ENCODE peak calls at places on chromosomes 1 and 21, in ten cellular contexts. T is testis; X is ovary; K is uterus; H is lower lobe of right lung; E is MG63; A is CD8-positive, alpha-beta memory T cell; G is LNCaP clone FGC; B is psoas muscle; V is mucosa of descending colon. F is an unnamed sample.

GRCh38 chr1:153340356-153340755 is 8.3 kb downstream of the PGLYRP4 start:
- DNase-seq in X (no peak), G (no peak), E (no peak), V (no peak), H (no peak), K (no peak), T (no peak), B (no peak), A (no peak), F (no peak)

GRCh38 chr1:18751425-18751824 is 108.0 kb downstream of the TAS1R2 start:
- DNase-seq in T (no peak), A (no peak), H (no peak), X (no peak), K (no peak), G (no peak), V (peak), B (no peak), E (no peak), F (no peak)

GRCh38 chr1:247111259-247111635 is 7.1 kb upstream of the ZNF669 start:
- DNase-seq in G (no peak), K (no peak), H (no peak), V (no peak), A (no peak), X (no peak), T (no peak), B (no peak), E (peak), F (no peak)

GRCh38 chr1:225111000-225111399 is 181.5 kb downstream of the DNAH14 start:
- DNase-seq in A (no peak), E (no peak), H (no peak), T (no peak), G (no peak), B (no peak), X (no peak), K (no peak), V (no peak), F (no peak)

GRCh38 chr1:4652631-4653327 is 1.6 kb upstream of the AJAP1 start:
- DNase-seq in B (peak), E (peak), T (peak), A (peak), X (peak), V (peak), K (no peak), H (peak), G (no peak), F (peak)

GRCh38 chr1:89276690-89277089 is 4.0 kb upstream of the GBP5 start:
- DNase-seq in K (no peak), V (no peak), B (no peak), E (no peak), H (no peak), A (no peak), G (no peak), T (no peak), X (no peak), F (no peak)

GRCh38 chr1:59005491-59006308 is 221.9 kb upstream of the JUN start:
- DNase-seq in H (no peak), B (no peak), A (no peak), K (no peak), V (no peak), E (no peak), X (no peak), T (no peak), G (no peak), F (no peak)

GRCh38 chr1:10178602-10179407 is 31.6 kb upstream of the KIF1B start:
- DNase-seq in X (no peak), K (no peak), H (no peak), E (no peak), B (no peak), T (no peak), A (no peak), V (no peak), G (no peak), F (no peak)

GRCh38 chr1:162159515-162159914 is 90.0 kb downstream of the NOS1AP start:
- DNase-seq in A (no peak), G (no peak), K (no peak), V (peak), T (no peak), B (no peak), X (no peak), H (no peak), E (no peak), F (no peak)

GRCh38 chr1:86942743-86943142 is 28.3 kb downstream of the HS2ST1 start:
- DNase-seq in V (no peak), G (no peak), X (no peak), E (no peak), B (no peak), H (no peak), A (no peak), K (no peak), T (no peak), F (no peak)

GRCh38 chr1:246497331-246497915 is 9.7 kb downstream of the SMYD3 start:
- DNase-seq in B (no peak), H (no peak), T (no peak), A (peak), V (peak), K (no peak), E (no peak), X (no peak), G (peak), F (peak)

GRCh38 chr1:11072216-11072917 is 12.5 kb upstream of the SRM start:
- DNase-seq in V (no peak), K (no peak), G (peak), T (peak), A (no peak), B (peak), X (no peak), E (no peak), H (peak), F (no peak)

GRCh38 chr1:44650159-44650831 is 24.0 kb downstream of the TMEM53 start:
- DNase-seq in X (no peak), E (no peak), H (no peak), T (no peak), G (no peak), B (peak), K (no peak), A (no peak), V (no peak), F (no peak)

GRCh38 chr1:2074944-2075740 is 24.9 kb downstream of the PRKCZ start:
- DNase-seq in V (no peak), G (no peak), E (no peak), A (no peak), X (no peak), B (no peak), K (no peak), H (no peak), T (no peak), F (no peak)

GRCh38 chr1:44262414-44262813 is 49.1 kb downstream of the DMAP1 start:
- DNase-seq in T (no peak), H (no peak), G (no peak), V (peak), A (no peak), X (no peak), B (no peak), K (no peak), E (no peak), F (no peak)

GRCh38 chr1:15851251-15852035 is 3.9 kb downstream of the SPEN start:
- DNase-seq in G (no peak), X (no peak), T (peak), H (no peak), E (no peak), B (no peak), A (no peak), V (no peak), K (no peak), F (no peak)

DNA sequence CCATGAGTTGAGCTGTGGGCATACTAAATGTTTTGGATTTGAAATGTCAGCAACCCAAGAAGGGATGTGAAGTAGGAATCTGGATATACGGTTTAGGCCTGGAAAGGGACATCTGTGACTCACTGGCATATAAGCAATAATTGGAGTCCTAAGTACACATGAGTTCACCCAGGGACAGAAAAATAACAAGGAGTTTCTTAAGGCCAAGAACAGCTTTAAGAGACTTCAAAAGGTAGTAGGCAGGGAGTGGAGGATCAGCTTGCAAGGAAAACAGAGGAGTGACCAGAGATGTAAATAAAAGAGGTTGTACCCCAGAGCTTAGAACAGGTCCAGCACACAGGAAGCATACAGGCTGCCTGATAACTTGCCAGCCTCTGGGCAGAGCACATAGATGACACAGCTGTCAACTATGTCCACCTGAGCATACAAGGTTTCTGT is 28.1 kb downstream of the TMEM50B start:
- DNase-seq in H (no peak), K (no peak), T (no peak), G (peak), A (no peak), X (no peak), E (no peak), B (no peak), V (no peak), F (peak)
- H3K4me3 ChIP-seq in H (no peak), K (no peak), T (no peak), G (no peak), A (no peak), X (no peak), E (no peak), B (no peak), V (no peak), F (no peak)

GRCh38 chr1:160519542-160520435 is 3.3 kb downstream of the SLAMF6 start:
- DNase-seq in X (no peak), B (no peak), G (no peak), V (no peak), K (no peak), T (no peak), E (no peak), A (peak), H (no peak), F (no peak)

GRCh38 chr1:160521554-160521953 is 1.5 kb downstream of the SLAMF6 start:
- DNase-seq in X (no peak), A (no peak), K (no peak), G (no peak), V (no peak), E (no peak), T (no peak), B (no peak), H (no peak), F (no peak)

GRCh38 chr1:160522136-160522535 is 919 bp downstream of the SLAMF6 start:
- DNase-seq in X (no peak), A (no peak), E (no peak), K (no peak), H (no peak), B (no peak), V (no peak), T (no peak), G (no peak), F (no peak)

GRCh38 chr1:160520999-160521398 is 2.1 kb downstream of the SLAMF6 start:
- DNase-seq in H (no peak), T (no peak), V (no peak), A (no peak), E (no peak), G (no peak), B (no peak), X (no peak), K (no peak), F (no peak)

GRCh38 chr1:160520582-160520981 is 2.5 kb downstream of the SLAMF6 start:
- DNase-seq in H (no peak), V (no peak), T (no peak), B (no peak), K (no peak), X (no peak), E (no peak), A (no peak), G (no peak), F (no peak)
- H3K4me3 ChIP-seq in H (peak), V (no peak), T (no peak), B (no peak), K (no peak), X (no peak), E (no peak), A (peak), G (no peak), F (no peak)

DNA sequence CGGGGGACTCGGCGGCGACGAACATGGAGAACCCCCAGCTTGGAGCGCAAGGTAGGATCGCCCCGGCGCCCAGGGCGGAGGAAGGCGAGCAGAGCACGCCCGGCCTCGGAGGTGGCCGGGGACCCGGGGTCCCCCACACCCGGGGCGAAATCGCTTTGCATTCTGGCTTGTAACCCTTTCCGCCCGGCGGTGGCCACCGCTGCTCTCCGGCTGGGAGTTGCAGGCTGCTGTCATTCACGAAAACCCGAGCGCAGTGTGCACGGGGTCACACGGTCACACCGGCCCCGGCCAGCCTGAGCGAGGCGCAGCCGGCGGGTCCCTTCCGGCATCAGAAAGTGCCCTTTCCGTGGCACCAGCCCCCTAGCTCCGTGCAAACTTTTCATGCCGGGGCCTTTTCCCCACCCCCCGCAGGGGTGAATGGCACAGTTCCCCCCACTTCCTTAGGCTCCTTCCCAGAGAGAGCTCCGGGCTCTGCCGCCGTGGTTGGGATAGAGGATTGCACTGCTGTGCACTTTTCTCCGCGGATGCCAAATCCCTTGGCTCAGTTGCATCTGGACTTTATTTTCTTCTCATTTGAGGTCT is 779 bp downstream of the KAZN start:
- DNase-seq in G (no peak), A (no peak), H (no peak), E (peak), X (no peak), B (no peak), T (peak), V (no peak), K (no peak), F (no peak)
- H3K4me3 ChIP-seq in G (no peak), A (no peak), H (peak), E (peak), X (no peak), B (peak), T (peak), V (no peak), K (no peak), F (peak)

GRCh38 chr1:151980287-151981177 is 13.1 kb downstream of the S100A10 start:
- DNase-seq in H (no peak), T (peak), B (peak), K (peak), E (peak), V (peak), A (no peak), X (peak), G (no peak), F (peak)
- H3K4me3 ChIP-seq in H (no peak), T (no peak), B (no peak), K (no peak), E (no peak), V (no peak), A (no peak), X (no peak), G (no peak), F (no peak)

GRCh38 chr1:54710841-54711240 is 4.8 kb upstream of the TTC4 start:
- DNase-seq in B (no peak), A (no peak), T (no peak), K (no peak), E (no peak), V (no peak), G (no peak), H (no peak), X (no peak), F (no peak)

GRCh38 chr1:54715493-54716298 is at the start of gene TTC4:
- DNase-seq in K (peak), A (peak), E (peak), H (peak), T (peak), V (peak), X (peak), B (peak), G (no peak), F (peak)

GRCh38 chr1:54716299-54717047 is 812 bp downstream of the TTC4 start:
- DNase-seq in V (no peak), G (no peak), E (no peak), B (no peak), X (no peak), H (no peak), T (no peak), A (no peak), K (no peak), F (peak)

GRCh38 chr1:54711536-54711935 is 4.1 kb upstream of the TTC4 start:
- DNase-seq in A (no peak), K (no peak), G (no peak), X (no peak), V (no peak), T (no peak), H (no peak), B (no peak), E (no peak), F (no peak)

GRCh38 chr1:54714881-54715492 is 674 bp upstream of the TTC4 start:
- DNase-seq in H (no peak), A (no peak), T (no peak), E (no peak), K (no peak), B (no peak), V (no peak), X (no peak), G (no peak), F (no peak)
- H3K4me3 ChIP-seq in H (peak), A (peak), T (peak), E (peak), K (peak), B (peak), V (no peak), X (peak), G (no peak), F (peak)

GRCh38 chr1:219689774-219690173 is 76.9 kb upstream of the ZC3H11B start:
- DNase-seq in V (no peak), E (no peak), X (no peak), B (no peak), K (no peak), A (no peak), G (no peak), T (no peak), H (no peak), F (no peak)

GRCh38 chr1:219697667-219698066 is 84.8 kb upstream of the ZC3H11B start:
- DNase-seq in B (no peak), G (no peak), H (no peak), E (peak), A (no peak), T (no peak), X (no peak), V (no peak), K (no peak), F (no peak)

DNA sequence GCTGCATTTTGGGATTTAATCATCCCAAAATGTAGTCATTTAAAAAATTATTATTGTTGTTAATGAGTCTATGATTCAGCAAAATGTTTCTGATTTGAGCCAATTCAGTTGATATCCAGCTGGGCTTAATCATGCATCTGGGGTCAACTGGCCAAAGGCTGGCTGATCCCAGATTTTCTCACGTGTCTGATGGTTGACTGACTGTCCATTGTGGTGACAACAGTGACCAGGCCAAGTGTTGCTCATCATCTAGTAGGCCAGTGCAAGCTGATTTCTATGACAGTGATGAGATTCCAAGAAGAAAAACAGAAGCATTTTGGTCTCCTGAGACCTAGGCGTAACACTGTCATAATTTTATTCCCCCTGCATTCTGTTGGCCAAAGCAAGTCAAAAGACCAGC is 80.1 kb upstream of the ZC3H11B start:
- DNase-seq in H (no peak), X (no peak), G (no peak), B (no peak), E (peak), T (no peak), A (no peak), K (no peak), V (peak), F (peak)
- H3K4me3 ChIP-seq in H (no peak), X (no peak), G (no peak), B (no peak), E (no peak), T (no peak), A (no peak), K (no peak), V (no peak), F (no peak)

DNA sequence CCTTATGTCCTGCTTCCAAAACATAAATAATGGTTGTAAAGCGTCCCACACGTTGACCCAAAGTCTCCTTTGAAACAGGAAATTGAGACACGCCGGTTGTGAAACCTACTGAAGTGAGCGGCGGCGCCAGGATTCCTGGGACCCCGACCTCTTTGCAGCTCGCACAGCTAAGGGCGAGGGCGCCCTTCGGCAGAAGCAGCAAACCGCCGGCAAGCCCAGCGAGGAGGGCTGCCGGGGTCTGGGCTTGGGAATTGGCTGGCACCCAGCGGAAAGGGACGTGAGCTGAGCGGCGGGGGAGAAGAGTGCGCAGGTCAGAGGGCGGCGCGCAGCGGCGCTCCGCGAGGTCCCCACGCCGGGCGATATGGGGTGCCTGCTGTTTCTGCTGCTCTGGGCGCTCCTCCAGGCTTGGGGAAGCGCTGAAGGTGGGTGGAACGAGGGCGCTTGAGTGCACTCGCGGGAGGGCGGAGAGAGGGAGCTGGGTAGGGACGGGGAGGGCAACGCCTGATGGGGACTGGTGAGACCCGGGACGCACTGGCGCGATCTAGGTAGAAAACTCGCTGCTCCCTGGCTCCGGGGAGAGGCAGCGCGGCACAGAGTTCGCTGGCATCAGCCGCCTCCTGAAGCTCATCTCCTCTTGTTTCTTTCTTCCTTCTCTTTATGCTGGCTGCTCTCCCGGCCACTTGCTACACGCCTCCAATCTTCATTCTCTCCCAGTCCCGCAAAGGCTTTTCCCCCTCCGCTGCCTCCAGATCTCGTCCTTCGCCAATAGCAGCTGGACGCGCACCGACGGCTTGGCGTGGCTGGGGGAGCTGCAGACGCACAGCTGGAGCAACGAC is at the start of gene CD1D:
- DNase-seq in E (peak), X (no peak), K (peak), H (peak), V (peak), G (no peak), T (peak), B (peak), A (no peak), F (peak)
- H3K4me3 ChIP-seq in E (peak), X (peak), K (peak), H (peak), V (peak), G (peak), T (peak), B (peak), A (no peak), F (peak)

GRCh38 chr1:222370911-222371717 is 176.8 kb downstream of the HHIPL2 start:
- DNase-seq in E (peak), G (no peak), V (no peak), X (no peak), A (no peak), B (no peak), H (no peak), K (no peak), T (no peak), F (peak)
- H3K4me3 ChIP-seq in E (no peak), G (no peak), V (no peak), X (no peak), A (no peak), B (no peak), H (no peak), K (no peak), T (no peak), F (no peak)

F was measured in fibroblast of mammary gland.